ENCODE peak calls at places on chromosomes 4 and X, in four cellular contexts. One of them, this sample, is unnamed.

GRCh38 chr4:68466751-68467150 is 19.5 kb downstream of the TMPRSS11E start:
- DNase-seq in thyroid gland: no peak
- DNase-seq in activated CD4-positive, alpha-beta T cell treated with anti-CD3 and anti-CD28 coated beads, Interleukin-2, amount 10 ng/mL, durations not matched to agents 7 days and 5 days: no peak
- DNase-seq in T47D: no peak
- DNase-seq in this sample: no peak

GRCh38 chr4:2297606-2298517 is 36.0 kb upstream of the MXD4 start:
- DNase-seq in thyroid gland: no peak
- DNase-seq in activated CD4-positive, alpha-beta T cell treated with anti-CD3 and anti-CD28 coated beads, Interleukin-2, amount 10 ng/mL, durations not matched to agents 7 days and 5 days: no peak
- DNase-seq in T47D: no peak
- DNase-seq in this sample: no peak

GRCh38 chr4:54687887-54688841 is 30.4 kb downstream of the KIT start:
- DNase-seq in thyroid gland: peak
- DNase-seq in activated CD4-positive, alpha-beta T cell treated with anti-CD3 and anti-CD28 coated beads, Interleukin-2, amount 10 ng/mL, durations not matched to agents 7 days and 5 days: no peak
- DNase-seq in T47D: no peak
- DNase-seq in this sample: no peak

GRCh38 chr4:20305976-20306375 is 54.3 kb downstream of the SLIT2 start:
- DNase-seq in thyroid gland: no peak
- DNase-seq in activated CD4-positive, alpha-beta T cell treated with anti-CD3 and anti-CD28 coated beads, Interleukin-2, amount 10 ng/mL, durations not matched to agents 7 days and 5 days: no peak
- DNase-seq in T47D: no peak
- DNase-seq in this sample: no peak

GRCh38 chrX:111519215-111519614 is 7.8 kb downstream of the SERTM2 start:
- DNase-seq in thyroid gland: no peak
- DNase-seq in activated CD4-positive, alpha-beta T cell treated with anti-CD3 and anti-CD28 coated beads, Interleukin-2, amount 10 ng/mL, durations not matched to agents 7 days and 5 days: no peak
- DNase-seq in T47D: no peak
- DNase-seq in this sample: no peak

GRCh38 chr4:100189820-100190642 is at the start of gene DDIT4L:
- DNase-seq in thyroid gland: peak
- DNase-seq in activated CD4-positive, alpha-beta T cell treated with anti-CD3 and anti-CD28 coated beads, Interleukin-2, amount 10 ng/mL, durations not matched to agents 7 days and 5 days: peak
- DNase-seq in T47D: no peak
- DNase-seq in this sample: peak

GRCh38 chr4:185254434-185254833 is 45.0 kb downstream of the SNX25 start:
- DNase-seq in thyroid gland: no peak
- DNase-seq in activated CD4-positive, alpha-beta T cell treated with anti-CD3 and anti-CD28 coated beads, Interleukin-2, amount 10 ng/mL, durations not matched to agents 7 days and 5 days: no peak
- DNase-seq in T47D: no peak
- DNase-seq in this sample: no peak

GRCh38 chrX:65985922-65986588 is 53.8 kb downstream of the VSIG4 start:
- DNase-seq in thyroid gland: peak
- DNase-seq in activated CD4-positive, alpha-beta T cell treated with anti-CD3 and anti-CD28 coated beads, Interleukin-2, amount 10 ng/mL, durations not matched to agents 7 days and 5 days: peak
- DNase-seq in T47D: peak
- DNase-seq in this sample: peak

GRCh38 chr4:77797239-77797638 is 21.9 kb downstream of the CNOT6L start:
- DNase-seq in thyroid gland: no peak
- DNase-seq in activated CD4-positive, alpha-beta T cell treated with anti-CD3 and anti-CD28 coated beads, Interleukin-2, amount 10 ng/mL, durations not matched to agents 7 days and 5 days: no peak
- DNase-seq in T47D: no peak
- DNase-seq in this sample: no peak

GRCh38 chr4:1767058-1767769 is 25.9 kb upstream of the FGFR3 start:
- DNase-seq in thyroid gland: peak
- DNase-seq in activated CD4-positive, alpha-beta T cell treated with anti-CD3 and anti-CD28 coated beads, Interleukin-2, amount 10 ng/mL, durations not matched to agents 7 days and 5 days: no peak
- DNase-seq in T47D: no peak
- DNase-seq in this sample: no peak

GRCh38 chrX:10360121-10360520 is 203.3 kb downstream of the CLCN4 start:
- DNase-seq in thyroid gland: no peak
- DNase-seq in activated CD4-positive, alpha-beta T cell treated with anti-CD3 and anti-CD28 coated beads, Interleukin-2, amount 10 ng/mL, durations not matched to agents 7 days and 5 days: no peak
- DNase-seq in T47D: no peak
- DNase-seq in this sample: no peak

GRCh38 chrX:8629871-8630270 is 102.1 kb downstream of the ANOS1 start:
- DNase-seq in thyroid gland: no peak
- DNase-seq in activated CD4-positive, alpha-beta T cell treated with anti-CD3 and anti-CD28 coated beads, Interleukin-2, amount 10 ng/mL, durations not matched to agents 7 days and 5 days: no peak
- DNase-seq in T47D: no peak
- DNase-seq in this sample: no peak

GRCh38 chrX:51215266-51215665 is 117.4 kb upstream of the NUDT10 start:
- DNase-seq in thyroid gland: no peak
- DNase-seq in activated CD4-positive, alpha-beta T cell treated with anti-CD3 and anti-CD28 coated beads, Interleukin-2, amount 10 ng/mL, durations not matched to agents 7 days and 5 days: no peak
- DNase-seq in T47D: no peak
- DNase-seq in this sample: no peak

GRCh38 chrX:48896611-48897011 is 957 bp downstream of the TIMM17B start:
- DNase-seq in thyroid gland: no peak
- DNase-seq in activated CD4-positive, alpha-beta T cell treated with anti-CD3 and anti-CD28 coated beads, Interleukin-2, amount 10 ng/mL, durations not matched to agents 7 days and 5 days: no peak
- DNase-seq in T47D: no peak
- DNase-seq in this sample: no peak

GRCh38 chrX:106933538-106933961 is 13.3 kb downstream of the CLDN2 start:
- DNase-seq in thyroid gland: peak
- DNase-seq in activated CD4-positive, alpha-beta T cell treated with anti-CD3 and anti-CD28 coated beads, Interleukin-2, amount 10 ng/mL, durations not matched to agents 7 days and 5 days: no peak
- DNase-seq in T47D: no peak
- DNase-seq in this sample: peak

GRCh38 chr4:23455482-23455881 is 434.4 kb downstream of the PPARGC1A start:
- DNase-seq in thyroid gland: peak
- DNase-seq in activated CD4-positive, alpha-beta T cell treated with anti-CD3 and anti-CD28 coated beads, Interleukin-2, amount 10 ng/mL, durations not matched to agents 7 days and 5 days: no peak
- DNase-seq in T47D: no peak
- DNase-seq in this sample: peak

GRCh38 chr4:66927937-66928336 is 617.4 kb downstream of the CENPC start:
- DNase-seq in thyroid gland: no peak
- DNase-seq in activated CD4-positive, alpha-beta T cell treated with anti-CD3 and anti-CD28 coated beads, Interleukin-2, amount 10 ng/mL, durations not matched to agents 7 days and 5 days: no peak
- DNase-seq in T47D: no peak
- DNase-seq in this sample: no peak

GRCh38 chr4:122845760-122846159 is 19.1 kb downstream of the FGF2 start:
- DNase-seq in thyroid gland: no peak
- DNase-seq in activated CD4-positive, alpha-beta T cell treated with anti-CD3 and anti-CD28 coated beads, Interleukin-2, amount 10 ng/mL, durations not matched to agents 7 days and 5 days: no peak
- DNase-seq in T47D: no peak
- DNase-seq in this sample: no peak

GRCh38 chr4:20248155-20248558 is 3.5 kb upstream of the SLIT2 start:
- DNase-seq in thyroid gland: no peak
- DNase-seq in activated CD4-positive, alpha-beta T cell treated with anti-CD3 and anti-CD28 coated beads, Interleukin-2, amount 10 ng/mL, durations not matched to agents 7 days and 5 days: no peak
- DNase-seq in T47D: no peak
- DNase-seq in this sample: peak

GRCh38 chrX:15749642-15750610 is 11.9 kb downstream of the CA5B start:
- DNase-seq in thyroid gland: peak
- DNase-seq in activated CD4-positive, alpha-beta T cell treated with anti-CD3 and anti-CD28 coated beads, Interleukin-2, amount 10 ng/mL, durations not matched to agents 7 days and 5 days: peak
- DNase-seq in T47D: no peak
- DNase-seq in this sample: no peak

GRCh38 chrX:630922-631496 is 418 bp downstream of the SHOX start:
- DNase-seq in thyroid gland: no peak
- DNase-seq in activated CD4-positive, alpha-beta T cell treated with anti-CD3 and anti-CD28 coated beads, Interleukin-2, amount 10 ng/mL, durations not matched to agents 7 days and 5 days: no peak
- DNase-seq in T47D: no peak
- DNase-seq in this sample: no peak

GRCh38 chr4:139054791-139055376 is 39.3 kb downstream of the NOCT start:
- DNase-seq in thyroid gland: no peak
- DNase-seq in activated CD4-positive, alpha-beta T cell treated with anti-CD3 and anti-CD28 coated beads, Interleukin-2, amount 10 ng/mL, durations not matched to agents 7 days and 5 days: no peak
- DNase-seq in T47D: no peak
- DNase-seq in this sample: no peak

GRCh38 chr4:40685300-40685699 is 55.6 kb upstream of the RBM47 start:
- DNase-seq in thyroid gland: no peak
- DNase-seq in activated CD4-positive, alpha-beta T cell treated with anti-CD3 and anti-CD28 coated beads, Interleukin-2, amount 10 ng/mL, durations not matched to agents 7 days and 5 days: no peak
- DNase-seq in T47D: no peak
- DNase-seq in this sample: no peak

GRCh38 chrX:15447985-15448639 is 45.0 kb downstream of the PIR start:
- DNase-seq in thyroid gland: no peak
- DNase-seq in activated CD4-positive, alpha-beta T cell treated with anti-CD3 and anti-CD28 coated beads, Interleukin-2, amount 10 ng/mL, durations not matched to agents 7 days and 5 days: no peak
- DNase-seq in T47D: no peak
- DNase-seq in this sample: no peak

GRCh38 chrX:154542723-154543424 is 3.8 kb downstream of the G6PD start:
- DNase-seq in thyroid gland: peak
- DNase-seq in activated CD4-positive, alpha-beta T cell treated with anti-CD3 and anti-CD28 coated beads, Interleukin-2, amount 10 ng/mL, durations not matched to agents 7 days and 5 days: no peak
- DNase-seq in T47D: no peak
- DNase-seq in this sample: no peak

GRCh38 chrX:83759872-83760271 is 101.1 kb upstream of the CYLC1 start:
- DNase-seq in thyroid gland: no peak
- DNase-seq in activated CD4-positive, alpha-beta T cell treated with anti-CD3 and anti-CD28 coated beads, Interleukin-2, amount 10 ng/mL, durations not matched to agents 7 days and 5 days: no peak
- DNase-seq in T47D: peak
- DNase-seq in this sample: no peak

GRCh38 chr4:2714071-2714770 is 41.9 kb downstream of the TNIP2 start:
- DNase-seq in thyroid gland: peak
- DNase-seq in activated CD4-positive, alpha-beta T cell treated with anti-CD3 and anti-CD28 coated beads, Interleukin-2, amount 10 ng/mL, durations not matched to agents 7 days and 5 days: peak
- DNase-seq in T47D: no peak
- DNase-seq in this sample: peak

GRCh38 chr4:57243071-57243470 is 132.9 kb upstream of the IGFBP7 start:
- DNase-seq in thyroid gland: no peak
- DNase-seq in activated CD4-positive, alpha-beta T cell treated with anti-CD3 and anti-CD28 coated beads, Interleukin-2, amount 10 ng/mL, durations not matched to agents 7 days and 5 days: no peak
- DNase-seq in T47D: no peak
- DNase-seq in this sample: no peak